ENCODE peak calls at places on chromosome 17, in ten cellular contexts. K, I, M, Y, G, W, J, E, N and T are unnamed samples.

GRCh38 chr17:77501751-77502625 is 361.2 kb downstream of the SEC14L1 start:
- DNase-seq in K (no peak), I (no peak), M (no peak), Y (no peak), G (no peak), W (no peak), J (no peak), E (no peak), N (no peak), T (no peak)

GRCh38 chr17:79752175-79752574 is 21.4 kb downstream of the ENPP7 start:
- DNase-seq in K (peak; percentile 29), I (no peak), M (no peak), Y (no peak), G (no peak), W (no peak), J (no peak), E (no peak), N (no peak), T (no peak)

GRCh38 chr17:14125518-14126125 is 56.3 kb downstream of the COX10 start:
- DNase-seq in K (no peak), I (no peak), M (no peak), Y (no peak), G (no peak), W (no peak), J (no peak), E (no peak), N (no peak), T (no peak)

GRCh38 chr17:7673239-7673638 is 14.1 kb downstream of the TP53 start:
- DNase-seq in K (no peak), I (no peak), M (no peak), Y (no peak), G (no peak), W (no peak), J (peak; percentile 70), E (no peak), N (no peak), T (peak; percentile 71)

GRCh38 chr17:64531955-64532371 is 25.2 kb downstream of the CEP95 start:
- DNase-seq in K (no peak), I (no peak), M (no peak), Y (no peak), G (no peak), W (no peak), J (no peak), E (no peak), N (no peak), T (no peak)

GRCh38 chr17:69874220-69874670 is 200.8 kb upstream of the KCNJ16 start:
- DNase-seq in K (no peak), I (no peak), M (no peak), Y (no peak), G (no peak), W (no peak), J (peak; percentile 10), E (peak; percentile 92), N (no peak), T (no peak)

GRCh38 chr17:72445055-72445991 is 324.5 kb downstream of the SOX9 start:
- DNase-seq in K (no peak), I (no peak), M (no peak), Y (no peak), G (no peak), W (no peak), J (no peak), E (no peak), N (no peak), T (no peak)

GRCh38 chr17:38919316-38920078 is 5.9 kb upstream of the LASP1NB start:
- DNase-seq in K (no peak), I (no peak), M (no peak), Y (peak; percentile 53), G (no peak), W (no peak), J (no peak), E (no peak), N (no peak), T (no peak)

GRCh38 chr17:9991796-9992195 is 86.7 kb upstream of the RCVRN start:
- DNase-seq in K (no peak), I (no peak), M (no peak), Y (no peak), G (no peak), W (no peak), J (no peak), E (no peak), N (no peak), T (no peak)

GRCh38 chr17:44758414-44759095 is at the start of gene ADAM11:
- DNase-seq in K (no peak), I (no peak), M (no peak), Y (no peak), G (no peak), W (no peak), J (no peak), E (no peak), N (no peak), T (no peak)

GRCh38 chr17:11506635-11507034 is 91.6 kb upstream of the DNAH9 start:
- DNase-seq in K (no peak), I (no peak), M (no peak), Y (no peak), G (no peak), W (no peak), J (peak; percentile 54), E (peak; percentile 9), N (no peak), T (peak; percentile 45)

GRCh38 chr17:82980632-82981031 is 98.8 kb upstream of the METRNL start:
- DNase-seq in K (no peak), I (no peak), M (no peak), Y (no peak), G (no peak), W (no peak), J (no peak), E (no peak), N (no peak), T (no peak)

GRCh38 chr17:78001182-78001581 is 42.7 kb downstream of the TNRC6C start:
- DNase-seq in K (no peak), I (no peak), M (no peak), Y (no peak), G (no peak), W (peak; percentile 48), J (no peak), E (no peak), N (no peak), T (no peak)

GRCh38 chr17:56319531-56319930 is 166.3 kb downstream of the ANKFN1 start:
- DNase-seq in K (no peak), I (no peak), M (no peak), Y (no peak), G (peak; percentile 18), W (peak; percentile 48), J (no peak), E (peak; percentile 62), N (no peak), T (peak; percentile 66)

GRCh38 chr17:68709461-68709860 is 108.3 kb upstream of the FAM20A start:
- DNase-seq in K (no peak), I (no peak), M (no peak), Y (no peak), G (no peak), W (no peak), J (no peak), E (no peak), N (no peak), T (no peak)

GRCh38 chr17:19341641-19342610 is 20.6 kb downstream of the B9D1 start:
- DNase-seq in K (no peak), I (no peak), M (no peak), Y (no peak), G (no peak), W (no peak), J (peak; percentile 60), E (no peak), N (no peak), T (no peak)

GRCh38 chr17:55410722-55411462 is 10.7 kb downstream of the MMD start:
- DNase-seq in K (no peak), I (no peak), M (no peak), Y (no peak), G (no peak), W (no peak), J (no peak), E (peak; percentile 53), N (no peak), T (no peak)

GRCh38 chr17:49362723-49363117 is 670 bp upstream of the ZNF652 start:
- DNase-seq in K (no peak), I (no peak), M (no peak), Y (no peak), G (no peak), W (no peak), J (no peak), E (peak; percentile 59), N (no peak), T (no peak)

GRCh38 chr17:66540131-66540781 is 237.8 kb downstream of the PRKCA start:
- DNase-seq in K (no peak), I (no peak), M (no peak), Y (peak; percentile 68), G (peak; percentile 71), W (no peak), J (peak; percentile 70), E (no peak), N (no peak), T (no peak)

GRCh38 chr17:28723159-28723835 is 2.7 kb downstream of the TLCD1 start:
- DNase-seq in K (no peak), I (no peak), M (no peak), Y (no peak), G (no peak), W (no peak), J (no peak), E (no peak), N (no peak), T (no peak)

GRCh38 chr17:35896011-35896587 is 15.9 kb upstream of the CCL5 start:
- DNase-seq in K (no peak), I (no peak), M (no peak), Y (no peak), G (no peak), W (no peak), J (no peak), E (no peak), N (no peak), T (peak; percentile 85)

GRCh38 chr17:36196099-36196496 is 460 bp downstream of the CCL3L1 start:
- DNase-seq in K (no peak), I (no peak), M (no peak), Y (no peak), G (no peak), W (no peak), J (no peak), E (no peak), N (no peak), T (no peak)

GRCh38 chr17:42744283-42744805 is 496 bp downstream of the EZH1 start:
- DNase-seq in K (peak; percentile 72), I (peak; percentile 64), M (peak; percentile 83), Y (peak; percentile 76), G (peak; percentile 80), W (peak; percentile 83), J (peak; percentile 81), E (peak; percentile 47), N (peak; percentile 13), T (peak; percentile 47)

GRCh38 chr17:32877164-32877764 is 340 bp upstream of the MYO1D start:
- DNase-seq in K (peak; percentile 93), I (peak; percentile 88), M (peak; percentile 95), Y (peak; percentile 85), G (peak; percentile 38), W (peak; percentile 85), J (peak; percentile 86), E (peak; percentile 69), N (peak; percentile 96), T (peak; percentile 87)

GRCh38 chr17:726331-726919 is 6.0 kb upstream of the TLCD3A start:
- DNase-seq in K (no peak), I (no peak), M (no peak), Y (no peak), G (no peak), W (no peak), J (peak; percentile 58), E (peak; percentile 55), N (no peak), T (no peak)

GRCh38 chr17:17054636-17055035 is 12.4 kb downstream of the MPRIP start:
- DNase-seq in K (no peak), I (no peak), M (no peak), Y (no peak), G (no peak), W (no peak), J (no peak), E (no peak), N (no peak), T (no peak)

GRCh38 chr17:17042851-17043667 is 802 bp downstream of the MPRIP start:
- DNase-seq in K (no peak), I (no peak), M (no peak), Y (no peak), G (peak; percentile 43), W (no peak), J (no peak), E (peak; percentile 63), N (no peak), T (no peak)

GRCh38 chr17:35808962-35809854 is at the start of gene TAF15:
- DNase-seq in K (peak; percentile 96), I (peak; percentile 94), M (peak; percentile 98), Y (peak; percentile 95), G (peak; percentile 88), W (peak; percentile 94), J (peak; percentile 98), E (peak; percentile 93), N (peak; percentile 91), T (peak; percentile 98)